ENCODE peak calls at places on chromosomes 6 and 20, in nine cellular contexts. R is fibroblast of gingiva; T is ELR; E is SK-N-DZ; Z is GM23248; V is left ventricle myocardium superior; L is H9; G is GM13977; X is activated CD8-positive, alpha-beta memory T cell treated with anti-CD3 and anti-CD28 coated beads for 1 hour. K is an unnamed sample.
A peak's percentile ranks its signal among the peaks of the same experiment; 100 is the strongest.

GRCh38 chr6:16503919-16504554 is 257.2 kb downstream of the ATXN1 start:
- DNase-seq in R (no peak), T (no peak), E (no peak), Z (no peak), V (no peak), L (no peak), G (no peak), X (no peak), K (no peak)

GRCh38 chr20:48945840-48946514 is 24.5 kb downstream of the ARFGEF2 start:
- DNase-seq in R (peak; percentile 55), T (peak; percentile 71), E (no peak), Z (peak; percentile 58), V (no peak), L (no peak), G (no peak), X (no peak), K (no peak)

GRCh38 chr6:54621285-54621684 is 225.3 kb upstream of the FAM83B start:
- DNase-seq in R (no peak), T (no peak), E (peak; percentile 4), Z (peak; percentile 46), V (no peak), L (no peak), G (no peak), X (no peak), K (peak; percentile 49)

GRCh38 chr6:144418969-144419545 is 133.9 kb downstream of the UTRN start:
- DNase-seq in R (no peak), T (no peak), E (no peak), Z (no peak), V (no peak), L (no peak), G (no peak), X (no peak), K (no peak)

GRCh38 chr6:106356382-106356781 is 4.1 kb upstream of the CRYBG1 start:
- DNase-seq in R (no peak), T (no peak), E (no peak), Z (peak; percentile 5), V (no peak), L (no peak), G (no peak), X (no peak), K (no peak)

GRCh38 chr6:25954756-25955155 is 7.8 kb upstream of the TRIM38 start:
- DNase-seq in R (no peak), T (no peak), E (no peak), Z (no peak), V (no peak), L (no peak), G (no peak), X (no peak), K (no peak)

GRCh38 chr6:14713008-14713452 is 532.8 kb upstream of the JARID2 start:
- DNase-seq in R (peak; percentile 81), T (peak; percentile 96), E (no peak), Z (peak; percentile 97), V (peak; percentile 66), L (no peak), G (no peak), X (no peak), K (no peak)

GRCh38 chr6:39088331-39088730 is 26.7 kb downstream of the SAYSD1 start:
- DNase-seq in R (peak; percentile 58), T (peak; percentile 45), E (no peak), Z (peak; percentile 62), V (peak; percentile 55), L (peak; percentile 84), G (no peak), X (no peak), K (peak; percentile 91)

GRCh38 chr6:96520039-96520850 is 1.4 kb upstream of the UFL1 start:
- DNase-seq in R (no peak), T (peak; percentile 66), E (peak; percentile 7), Z (peak; percentile 28), V (no peak), L (peak; percentile 58), G (no peak), X (no peak), K (peak; percentile 79)

GRCh38 chr6:158353851-158354508 is 41.7 kb downstream of the TULP4 start:
- DNase-seq in R (peak; percentile 24), T (peak; percentile 12), E (no peak), Z (peak; percentile 24), V (no peak), L (no peak), G (no peak), X (no peak), K (no peak)